ENCODE peak calls at places on chromosomes 6 and 20, in five cellular contexts. One of them, this sample, is unnamed.
A peak's percentile ranks its signal among the peaks of the same experiment; 100 is the strongest.

GRCh38 chr20:6533321-6533720 is 234.2 kb upstream of the BMP2 start:
- DNase-seq in WERI-Rb-1: no peak
- DNase-seq in AG04450: peak; percentile 72
- DNase-seq in dorsolateral prefrontal cortex: no peak
- DNase-seq in H9: no peak
- DNase-seq in this sample: no peak

GRCh38 chr6:46437671-46438221 is 53.5 kb downstream of the RCAN2 start:
- DNase-seq in WERI-Rb-1: no peak
- DNase-seq in AG04450: no peak
- DNase-seq in dorsolateral prefrontal cortex: no peak
- DNase-seq in H9: no peak
- DNase-seq in this sample: no peak

GRCh38 chr6:107108201-107108890 is 7.0 kb downstream of the BEND3 start:
- DNase-seq in WERI-Rb-1: no peak
- DNase-seq in AG04450: no peak
- DNase-seq in dorsolateral prefrontal cortex: no peak
- DNase-seq in H9: no peak
- DNase-seq in this sample: no peak

GRCh38 chr6:37362101-37362823 is 8.5 kb downstream of the RNF8 start:
- DNase-seq in WERI-Rb-1: peak; percentile 62
- DNase-seq in AG04450: no peak
- DNase-seq in dorsolateral prefrontal cortex: no peak
- DNase-seq in H9: no peak
- DNase-seq in this sample: no peak

GRCh38 chr6:20202070-20202658 is 10.1 kb downstream of the MBOAT1 start:
- DNase-seq in WERI-Rb-1: no peak
- DNase-seq in AG04450: no peak
- DNase-seq in dorsolateral prefrontal cortex: no peak
- DNase-seq in H9: no peak
- DNase-seq in this sample: peak; percentile 61

GRCh38 chr6:121485359-121485809 is 49.9 kb downstream of the GJA1 start:
- DNase-seq in WERI-Rb-1: no peak
- DNase-seq in AG04450: no peak
- DNase-seq in dorsolateral prefrontal cortex: no peak
- DNase-seq in H9: no peak
- DNase-seq in this sample: peak; percentile 75

GRCh38 chr20:62931464-62931863 is 5.2 kb upstream of the DIDO1 start:
- DNase-seq in WERI-Rb-1: peak; percentile 3
- DNase-seq in AG04450: no peak
- DNase-seq in dorsolateral prefrontal cortex: no peak
- DNase-seq in H9: no peak
- DNase-seq in this sample: no peak

GRCh38 chr20:50126662-50127061 is 13.7 kb upstream of the UBE2V1 start:
- DNase-seq in WERI-Rb-1: peak; percentile 27
- DNase-seq in AG04450: no peak
- DNase-seq in dorsolateral prefrontal cortex: no peak
- DNase-seq in H9: no peak
- DNase-seq in this sample: no peak

GRCh38 chr6:106324726-106325335 is 729 bp downstream of the ATG5 start:
- DNase-seq in WERI-Rb-1: no peak
- DNase-seq in AG04450: no peak
- DNase-seq in dorsolateral prefrontal cortex: no peak
- DNase-seq in H9: no peak
- DNase-seq in this sample: no peak

GRCh38 chr6:39209360-39209811 is 19.9 kb downstream of the KCNK5 start:
- DNase-seq in WERI-Rb-1: no peak
- DNase-seq in AG04450: no peak
- DNase-seq in dorsolateral prefrontal cortex: no peak
- DNase-seq in H9: peak; percentile 79
- DNase-seq in this sample: no peak

GRCh38 chr6:127854009-127854408 is 46.8 kb downstream of the THEMIS start:
- DNase-seq in WERI-Rb-1: no peak
- DNase-seq in AG04450: no peak
- DNase-seq in dorsolateral prefrontal cortex: no peak
- DNase-seq in H9: no peak
- DNase-seq in this sample: no peak

GRCh38 chr6:111088668-111089003 is 1.3 kb downstream of the SLC16A10 start:
- DNase-seq in WERI-Rb-1: no peak
- DNase-seq in AG04450: no peak
- DNase-seq in dorsolateral prefrontal cortex: no peak
- DNase-seq in H9: no peak
- DNase-seq in this sample: no peak

GRCh38 chr6:111086685-111087084 is 618 bp upstream of the SLC16A10 start:
- DNase-seq in WERI-Rb-1: no peak
- DNase-seq in AG04450: no peak
- DNase-seq in dorsolateral prefrontal cortex: no peak
- DNase-seq in H9: no peak
- DNase-seq in this sample: no peak

GRCh38 chr6:111087871-111088667 is 766 bp downstream of the SLC16A10 start:
- DNase-seq in WERI-Rb-1: peak; percentile 23
- DNase-seq in AG04450: no peak
- DNase-seq in dorsolateral prefrontal cortex: no peak
- DNase-seq in H9: peak; percentile 58
- DNase-seq in this sample: no peak

GRCh38 chr6:111090766-111091165 is 3.5 kb downstream of the SLC16A10 start:
- DNase-seq in WERI-Rb-1: no peak
- DNase-seq in AG04450: no peak
- DNase-seq in dorsolateral prefrontal cortex: no peak
- DNase-seq in H9: no peak
- DNase-seq in this sample: no peak

DNA sequence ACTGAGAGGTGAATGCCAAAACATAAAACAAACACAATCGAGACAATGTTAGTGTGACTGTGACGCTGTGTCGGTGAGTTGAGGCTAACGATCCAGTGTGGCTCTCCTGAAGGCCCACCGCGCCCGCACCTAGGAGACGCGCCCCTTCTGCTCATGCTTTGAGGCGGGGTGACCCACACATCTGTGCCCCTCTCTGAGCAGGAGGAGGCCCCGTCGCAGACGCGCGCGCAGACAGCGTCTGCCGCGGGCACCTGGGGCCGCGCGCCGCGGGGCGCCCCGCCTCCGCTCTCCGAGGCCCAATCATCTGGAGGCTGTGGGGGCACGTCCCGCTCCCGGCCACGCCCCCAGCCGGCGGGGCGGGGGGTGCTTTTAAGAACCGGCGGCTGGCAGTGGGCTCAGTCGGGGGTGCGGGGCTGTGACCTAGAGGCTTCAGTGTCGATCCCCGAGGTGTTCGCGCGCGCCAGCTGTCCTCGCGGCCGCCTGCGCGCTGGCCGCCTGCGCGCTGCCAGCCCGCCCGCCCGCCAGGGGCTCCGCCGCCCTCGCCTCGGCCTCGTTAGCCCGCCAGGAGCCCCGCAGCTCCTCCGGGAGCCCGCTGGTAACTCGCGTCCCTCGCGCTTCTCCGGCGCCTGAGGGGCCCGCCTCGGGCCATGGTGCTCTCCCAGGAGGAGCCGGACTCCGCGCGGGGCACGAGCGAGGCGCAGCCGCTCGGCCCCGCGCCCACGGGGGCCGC is at the start of gene SLC16A10:
- DNase-seq in WERI-Rb-1: peak; percentile 92
- DNase-seq in AG04450: no peak
- DNase-seq in dorsolateral prefrontal cortex: peak; percentile 28
- DNase-seq in H9: peak; percentile 87
- DNase-seq in this sample: no peak
- H3K27ac ChIP-seq in WERI-Rb-1: peak within 1 kb of the TSS; percentile 52
- H3K27ac ChIP-seq in AG04450: no peak within 1 kb of the TSS
- H3K27ac ChIP-seq in dorsolateral prefrontal cortex: no peak within 1 kb of the TSS
- H3K27ac ChIP-seq in H9: no peak within 1 kb of the TSS
- H3K27ac ChIP-seq in this sample: no peak within 1 kb of the TSS

DNA sequence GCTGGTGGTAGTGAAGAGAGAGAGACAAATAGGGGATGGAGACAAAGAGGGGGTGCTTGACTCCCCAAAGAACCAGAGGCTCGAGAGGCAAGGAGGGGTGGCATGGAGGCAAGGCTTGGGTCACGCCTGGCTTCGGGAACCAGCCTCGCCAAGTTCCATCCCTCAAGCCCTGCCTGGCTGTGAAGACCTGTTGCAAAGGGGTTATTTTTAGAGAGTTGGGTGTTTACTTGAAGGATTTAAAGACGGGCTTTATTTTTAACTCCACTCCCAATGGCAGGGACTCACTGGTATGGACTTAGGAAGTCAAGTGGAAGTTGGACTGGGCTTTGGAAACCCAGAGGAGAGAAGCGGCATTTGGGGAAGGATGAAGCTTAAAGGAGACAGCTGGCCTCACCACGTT is 43.1 kb downstream of the JPH2 start:
- DNase-seq in WERI-Rb-1: no peak
- DNase-seq in AG04450: no peak
- DNase-seq in dorsolateral prefrontal cortex: no peak
- DNase-seq in H9: no peak
- DNase-seq in this sample: no peak
- H3K27ac ChIP-seq in WERI-Rb-1: no peak overlapping the region
- H3K27ac ChIP-seq in AG04450: no peak overlapping the region
- H3K27ac ChIP-seq in dorsolateral prefrontal cortex: no peak overlapping the region
- H3K27ac ChIP-seq in H9: no peak overlapping the region
- H3K27ac ChIP-seq in this sample: no peak overlapping the region

GRCh38 chr6:143517447-143517773 is 5.9 kb upstream of the FUCA2 start:
- DNase-seq in WERI-Rb-1: no peak
- DNase-seq in AG04450: no peak
- DNase-seq in dorsolateral prefrontal cortex: no peak
- DNase-seq in H9: no peak
- DNase-seq in this sample: no peak

GRCh38 chr6:143516700-143517446 is 5.4 kb upstream of the FUCA2 start:
- DNase-seq in WERI-Rb-1: no peak
- DNase-seq in AG04450: no peak
- DNase-seq in dorsolateral prefrontal cortex: no peak
- DNase-seq in H9: no peak
- DNase-seq in this sample: no peak

GRCh38 chr6:143527677-143528076 is 16.2 kb upstream of the FUCA2 start:
- DNase-seq in WERI-Rb-1: no peak
- DNase-seq in AG04450: no peak
- DNase-seq in dorsolateral prefrontal cortex: no peak
- DNase-seq in H9: no peak
- DNase-seq in this sample: no peak

DNA sequence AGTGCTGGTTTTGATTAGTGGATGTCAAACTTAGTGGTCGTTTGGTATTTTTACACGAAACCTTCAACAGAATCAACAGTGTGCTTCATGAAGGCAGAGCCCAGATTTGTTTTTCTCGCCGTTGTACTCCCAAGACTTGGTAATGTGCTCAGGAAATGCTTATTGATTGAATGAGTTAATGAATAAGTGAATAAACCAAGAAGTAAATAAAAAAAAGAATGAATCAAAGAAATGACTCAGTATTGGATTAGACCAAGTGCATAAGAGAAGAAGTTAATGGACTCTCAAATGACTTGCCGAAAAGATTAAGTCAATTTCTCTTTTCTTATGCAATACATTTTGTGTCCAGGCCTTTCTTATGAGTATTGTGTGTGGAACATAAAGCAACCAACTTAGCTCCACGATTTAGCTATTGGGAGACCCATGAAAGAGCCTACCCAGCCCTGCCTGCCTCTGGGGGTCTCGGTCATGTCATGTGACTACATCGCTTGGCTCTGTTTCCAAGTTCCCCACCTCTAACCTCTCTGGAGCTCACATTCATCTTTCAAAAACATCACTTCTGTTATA is 10.6 kb upstream of the FUCA2 start:
- DNase-seq in WERI-Rb-1: no peak
- DNase-seq in AG04450: no peak
- DNase-seq in dorsolateral prefrontal cortex: no peak
- DNase-seq in H9: no peak
- DNase-seq in this sample: no peak
- H3K27ac ChIP-seq in WERI-Rb-1: no peak overlapping the region
- H3K27ac ChIP-seq in AG04450: no peak overlapping the region
- H3K27ac ChIP-seq in dorsolateral prefrontal cortex: no peak overlapping the region
- H3K27ac ChIP-seq in H9: no peak overlapping the region
- H3K27ac ChIP-seq in this sample: no peak overlapping the region

GRCh38 chr6:6586671-6587526 is 1.6 kb upstream of the LY86 start:
- DNase-seq in WERI-Rb-1: no peak
- DNase-seq in AG04450: no peak
- DNase-seq in dorsolateral prefrontal cortex: no peak
- DNase-seq in H9: no peak
- DNase-seq in this sample: no peak

GRCh38 chr6:6587696-6588063 is 840 bp upstream of the LY86 start:
- DNase-seq in WERI-Rb-1: no peak
- DNase-seq in AG04450: no peak
- DNase-seq in dorsolateral prefrontal cortex: no peak
- DNase-seq in H9: no peak
- DNase-seq in this sample: no peak

GRCh38 chr6:6588064-6588923 is at the start of gene LY86:
- DNase-seq in WERI-Rb-1: no peak
- DNase-seq in AG04450: no peak
- DNase-seq in dorsolateral prefrontal cortex: peak; percentile 33
- DNase-seq in H9: no peak
- DNase-seq in this sample: no peak

GRCh38 chr6:6590530-6590929 is 2.0 kb downstream of the LY86 start:
- DNase-seq in WERI-Rb-1: no peak
- DNase-seq in AG04450: no peak
- DNase-seq in dorsolateral prefrontal cortex: no peak
- DNase-seq in H9: no peak
- DNase-seq in this sample: no peak

DNA sequence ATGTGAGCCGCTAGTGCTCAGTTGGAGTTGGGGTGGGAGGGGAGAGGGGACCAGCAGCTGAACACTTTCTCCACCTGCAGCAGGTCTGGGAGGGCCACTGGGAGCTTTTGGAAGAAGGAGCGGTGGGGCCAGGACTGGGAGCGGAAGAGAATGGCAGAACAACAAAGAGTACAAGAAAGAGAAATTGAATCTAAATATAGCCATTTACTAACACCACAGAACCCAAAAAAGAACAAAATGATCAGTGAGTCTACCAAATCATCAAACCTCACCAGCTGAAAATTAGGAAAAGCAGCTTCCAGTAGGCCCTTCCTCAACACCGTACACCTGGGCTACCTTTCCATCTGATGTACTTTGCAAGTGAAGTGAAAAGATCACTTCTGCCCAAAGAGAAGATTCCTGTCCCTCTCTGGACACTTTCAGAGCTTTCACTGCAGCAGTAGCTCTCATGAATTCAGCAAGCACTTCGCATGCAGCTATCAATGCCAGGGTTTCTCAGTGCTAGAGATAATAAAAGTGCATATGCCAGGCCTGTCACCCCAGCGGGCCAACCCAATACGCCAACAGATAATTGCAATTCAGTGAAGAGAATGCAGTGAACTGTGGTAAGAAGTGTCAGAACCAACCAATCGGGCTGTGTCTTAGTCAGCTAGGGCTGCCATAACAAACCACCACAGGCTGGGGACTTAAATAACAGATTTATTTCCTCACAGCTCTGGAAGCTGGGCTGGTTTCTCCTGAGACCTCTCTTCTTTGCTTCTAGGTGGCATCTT is 590 bp downstream of the LY86 start:
- DNase-seq in WERI-Rb-1: no peak
- DNase-seq in AG04450: no peak
- DNase-seq in dorsolateral prefrontal cortex: no peak
- DNase-seq in H9: no peak
- DNase-seq in this sample: no peak
- H3K27ac ChIP-seq in WERI-Rb-1: no peak overlapping the region
- H3K27ac ChIP-seq in AG04450: no peak overlapping the region
- H3K27ac ChIP-seq in dorsolateral prefrontal cortex: peak overlapping the region; percentile 11
- H3K27ac ChIP-seq in H9: no peak overlapping the region
- H3K27ac ChIP-seq in this sample: no peak overlapping the region

GRCh38 chr6:33695451-33695855 is 16.0 kb downstream of the UQCC2 start:
- DNase-seq in WERI-Rb-1: no peak
- DNase-seq in AG04450: no peak
- DNase-seq in dorsolateral prefrontal cortex: no peak
- DNase-seq in H9: no peak
- DNase-seq in this sample: no peak
- H3K27ac ChIP-seq in WERI-Rb-1: peak overlapping the region; percentile 89
- H3K27ac ChIP-seq in AG04450: no peak overlapping the region
- H3K27ac ChIP-seq in dorsolateral prefrontal cortex: no peak overlapping the region
- H3K27ac ChIP-seq in H9: no peak overlapping the region
- H3K27ac ChIP-seq in this sample: peak overlapping the region; percentile 82